ENCODE peak calls at places on chromosomes 12 and 14, in eight cellular contexts. W is stomach, Z is gastrocnemius medialis, V is uterus, C is tibial nerve, O is ovary, T is IMR-90, G is prostate gland. H is an unnamed sample.

GRCh38 chr12:111274820-111275219 is 94.1 kb downstream of the PHETA1 start:
- DNase-seq in W (no peak), Z (no peak), V (no peak), C (no peak), O (no peak), T (no peak), G (no peak), H (no peak)

GRCh38 chr14:58077621-58078020 is 74.4 kb downstream of the ARMH4 start:
- DNase-seq in W (no peak), Z (no peak), V (no peak), C (no peak), O (no peak), T (peak), G (no peak), H (no peak)

GRCh38 chr12:29681996-29682534 is 101.7 kb downstream of the TMTC1 start:
- DNase-seq in W (no peak), Z (no peak), V (no peak), C (no peak), O (no peak), T (peak), G (no peak), H (no peak)

GRCh38 chr12:98439471-98440164 is 75.8 kb upstream of the TMPO start:
- DNase-seq in W (no peak), Z (no peak), V (no peak), C (no peak), O (no peak), T (no peak), G (no peak), H (no peak)

GRCh38 chr14:58941666-58942065 is 246.8 kb upstream of the DAAM1 start:
- DNase-seq in W (no peak), Z (no peak), V (no peak), C (no peak), O (no peak), T (peak), G (no peak), H (no peak)

GRCh38 chr14:50336428-50336827 is 24.3 kb downstream of the DMAC2L start:
- DNase-seq in W (no peak), Z (no peak), V (no peak), C (no peak), O (no peak), T (no peak), G (no peak), H (no peak)

GRCh38 chr12:63922446-63922845 is 77.9 kb downstream of the SRGAP1 start:
- DNase-seq in W (no peak), Z (no peak), V (no peak), C (no peak), O (no peak), T (peak), G (no peak), H (no peak)

GRCh38 chr12:3795096-3795799 is 42.3 kb upstream of the CRACR2A start:
- DNase-seq in W (no peak), Z (no peak), V (no peak), C (no peak), O (no peak), T (no peak), G (no peak), H (no peak)

GRCh38 chr14:69010632-69011031 is 31.5 kb upstream of the ACTN1 start:
- DNase-seq in W (no peak), Z (no peak), V (no peak), C (no peak), O (no peak), T (no peak), G (no peak), H (no peak)

GRCh38 chr12:45220366-45220931 is 4.6 kb downstream of the ANO6 start:
- DNase-seq in W (no peak), Z (no peak), V (no peak), C (no peak), O (no peak), T (no peak), G (no peak), H (no peak)

GRCh38 chr12:133081408-133081806 is 684 bp downstream of the ZNF140 start:
- DNase-seq in W (no peak), Z (no peak), V (peak), C (no peak), O (peak), T (no peak), G (no peak), H (peak)

GRCh38 chr12:109147954-109148353 is 31.6 kb downstream of the ACACB start:
- DNase-seq in W (no peak), Z (peak), V (peak), C (no peak), O (peak), T (no peak), G (no peak), H (no peak)

GRCh38 chr14:105876829-105877228 is 350.4 kb downstream of the TMEM121 start:
- DNase-seq in W (peak), Z (no peak), V (no peak), C (peak), O (no peak), T (no peak), G (no peak), H (no peak)

GRCh38 chr14:53399057-53399456 is 245.9 kb upstream of the DDHD1 start:
- DNase-seq in W (no peak), Z (no peak), V (no peak), C (no peak), O (no peak), T (peak), G (no peak), H (no peak)

GRCh38 chr12:84397846-84398245 is 514.8 kb downstream of the SLC6A15 start:
- DNase-seq in W (no peak), Z (no peak), V (no peak), C (no peak), O (no peak), T (no peak), G (no peak), H (no peak)

GRCh38 chr12:49364989-49365388 is 2.3 kb upstream of the SPATS2 start:
- DNase-seq in W (no peak), Z (no peak), V (no peak), C (no peak), O (no peak), T (peak), G (no peak), H (no peak)

GRCh38 chr12:64912501-64912900 is 88.1 kb downstream of the TBC1D30 start:
- DNase-seq in W (no peak), Z (no peak), V (peak), C (no peak), O (no peak), T (peak), G (no peak), H (no peak)

GRCh38 chr12:76197283-76197682 is 112.8 kb upstream of the NAP1L1 start:
- DNase-seq in W (no peak), Z (no peak), V (no peak), C (no peak), O (no peak), T (no peak), G (no peak), H (no peak)

GRCh38 chr14:68549057-68549421 is 243.8 kb downstream of the ZFP36L1 start:
- DNase-seq in W (no peak), Z (peak), V (no peak), C (no peak), O (peak), T (peak), G (no peak), H (no peak)

GRCh38 chr12:93892431-93893210 is 215.4 kb downstream of the CRADD start:
- DNase-seq in W (no peak), Z (peak), V (no peak), C (no peak), O (no peak), T (no peak), G (no peak), H (no peak)

GRCh38 chr12:98440165-98440581 is 75.2 kb upstream of the TMPO start:
- DNase-seq in W (peak), Z (peak), V (peak), C (peak), O (peak), T (peak), G (no peak), H (no peak)

GRCh38 chr14:91144425-91145145 is 30.7 kb downstream of the DGLUCY start:
- DNase-seq in W (no peak), Z (no peak), V (no peak), C (no peak), O (no peak), T (peak), G (no peak), H (no peak)

GRCh38 chr12:76623929-76624328 is 64.4 kb upstream of the OSBPL8 start:
- DNase-seq in W (no peak), Z (no peak), V (no peak), C (no peak), O (no peak), T (peak), G (no peak), H (no peak)

GRCh38 chr14:82009076-82009475 is 475.4 kb upstream of the SEL1L start:
- DNase-seq in W (no peak), Z (no peak), V (no peak), C (no peak), O (no peak), T (no peak), G (no peak), H (no peak)

GRCh38 chr12:19186722-19187661 is 57.5 kb downstream of the PLEKHA5 start:
- DNase-seq in W (no peak), Z (no peak), V (no peak), C (no peak), O (no peak), T (peak), G (peak), H (no peak)

GRCh38 chr12:34597548-34598351 is 575.5 kb downstream of the ALG10 start:
- DNase-seq in W (peak), Z (no peak), V (peak), C (no peak), O (no peak), T (no peak), G (no peak), H (no peak)

GRCh38 chr14:76348898-76349297 is 27.0 kb upstream of the ESRRB start:
- DNase-seq in W (no peak), Z (peak), V (peak), C (no peak), O (no peak), T (peak), G (no peak), H (no peak)

GRCh38 chr12:116771651-116772050 is 33.5 kb downstream of the RNFT2 start:
- DNase-seq in W (no peak), Z (no peak), V (no peak), C (no peak), O (no peak), T (peak), G (no peak), H (no peak)

GRCh38 chr12:116774020-116774419 is 35.9 kb downstream of the RNFT2 start:
- DNase-seq in W (no peak), Z (no peak), V (no peak), C (no peak), O (no peak), T (no peak), G (no peak), H (no peak)

GRCh38 chr12:116773276-116773731 is 35.2 kb downstream of the RNFT2 start:
- DNase-seq in W (no peak), Z (no peak), V (no peak), C (no peak), O (no peak), T (no peak), G (peak), H (no peak)
- TF ChIP-seq CTCF in W (no peak), Z (no peak), V (no peak), C (no peak), O (no peak), T (no peak), G (no peak), H (no peak)

GRCh38 chr12:55745361-55746146 is 2.6 kb downstream of the GDF11 start:
- DNase-seq in W (no peak), Z (no peak), V (no peak), C (no peak), O (peak), T (no peak), G (no peak), H (no peak)
- H3K4me3 ChIP-seq in W (no peak), Z (no peak), V (peak), C (no peak), O (no peak), T (peak), G (no peak), H (peak)

DNA sequence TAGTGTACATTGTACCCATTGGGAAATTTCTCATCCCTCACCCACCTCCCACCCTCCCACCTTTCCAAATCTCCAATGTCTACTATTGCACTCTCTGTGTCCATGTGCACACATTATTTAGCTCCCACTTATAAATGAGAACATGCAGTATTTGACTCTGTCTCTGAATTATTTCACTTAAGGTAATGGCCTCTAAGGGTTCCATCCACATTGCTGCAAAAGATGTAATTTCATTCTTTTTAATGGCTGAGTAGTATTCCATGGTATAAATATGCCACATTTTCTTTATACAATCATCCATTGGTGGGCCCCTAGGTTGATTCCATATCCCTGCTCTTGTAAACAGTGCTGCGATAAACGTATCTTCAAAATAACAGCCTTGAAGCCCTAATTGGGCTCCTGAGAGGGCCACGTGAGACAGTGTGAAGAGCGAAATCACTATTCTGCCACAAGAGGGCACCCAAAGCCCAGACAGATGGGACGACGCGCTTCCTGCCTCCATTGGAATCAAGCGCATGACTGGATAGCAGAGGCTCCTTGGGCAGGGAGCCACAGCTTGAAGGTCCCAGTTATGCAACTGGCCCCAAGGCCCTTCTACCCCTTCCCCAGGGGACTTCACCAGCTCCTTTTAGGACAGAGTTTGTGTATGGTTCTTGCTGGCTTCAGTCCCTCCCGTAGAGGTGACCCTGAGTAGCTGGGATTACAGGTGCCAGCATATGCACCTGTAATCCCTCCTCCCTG is 21.3 kb upstream of the CD27 start:
- DNase-seq in W (peak), Z (peak), V (peak), C (peak), O (peak), T (peak), G (peak), H (peak)
- TF ChIP-seq POLR2A in W (no peak), Z (no peak), V (no peak), C (no peak), O (peak), T (peak), G (no peak), H (no peak)

GRCh38 chr12:50597200-50598195 is 92.7 kb downstream of the DIP2B start:
- DNase-seq in W (peak), Z (no peak), V (peak), C (no peak), O (no peak), T (peak), G (no peak), H (no peak)
- TF ChIP-seq CTCF in W (no peak), Z (no peak), V (no peak), C (no peak), O (no peak), T (peak), G (no peak), H (no peak)

GRCh38 chr14:77645520-77646230 is 29.2 kb upstream of the SPTLC2 start:
- DNase-seq in W (no peak), Z (no peak), V (no peak), C (no peak), O (no peak), T (no peak), G (no peak), H (no peak)

GRCh38 chr14:77638738-77639137 is 22.3 kb upstream of the SPTLC2 start:
- DNase-seq in W (no peak), Z (no peak), V (no peak), C (no peak), O (no peak), T (peak), G (no peak), H (no peak)

GRCh38 chr14:77641534-77642341 is 25.3 kb upstream of the SPTLC2 start:
- DNase-seq in W (peak), Z (peak), V (peak), C (peak), O (peak), T (peak), G (peak), H (peak)

GRCh38 chr14:77641207-77641533 is 24.7 kb upstream of the SPTLC2 start:
- DNase-seq in W (no peak), Z (no peak), V (no peak), C (no peak), O (no peak), T (no peak), G (no peak), H (no peak)

GRCh38 chr14:77642407-77642806 is 26.0 kb upstream of the SPTLC2 start:
- DNase-seq in W (no peak), Z (no peak), V (no peak), C (no peak), O (no peak), T (no peak), G (no peak), H (no peak)
- H3K4me3 ChIP-seq in W (peak), Z (peak), V (peak), C (peak), O (peak), T (no peak), G (peak), H (peak)

GRCh38 chr12:90211017-90211416 is 502.4 kb upstream of the ATP2B1 start:
- DNase-seq in W (no peak), Z (no peak), V (no peak), C (no peak), O (no peak), T (peak), G (no peak), H (no peak)
- TF ChIP-seq POLR2A in W (no peak), Z (no peak), V (no peak), C (no peak), O (no peak), T (no peak), G (no peak), H (no peak)

DNA sequence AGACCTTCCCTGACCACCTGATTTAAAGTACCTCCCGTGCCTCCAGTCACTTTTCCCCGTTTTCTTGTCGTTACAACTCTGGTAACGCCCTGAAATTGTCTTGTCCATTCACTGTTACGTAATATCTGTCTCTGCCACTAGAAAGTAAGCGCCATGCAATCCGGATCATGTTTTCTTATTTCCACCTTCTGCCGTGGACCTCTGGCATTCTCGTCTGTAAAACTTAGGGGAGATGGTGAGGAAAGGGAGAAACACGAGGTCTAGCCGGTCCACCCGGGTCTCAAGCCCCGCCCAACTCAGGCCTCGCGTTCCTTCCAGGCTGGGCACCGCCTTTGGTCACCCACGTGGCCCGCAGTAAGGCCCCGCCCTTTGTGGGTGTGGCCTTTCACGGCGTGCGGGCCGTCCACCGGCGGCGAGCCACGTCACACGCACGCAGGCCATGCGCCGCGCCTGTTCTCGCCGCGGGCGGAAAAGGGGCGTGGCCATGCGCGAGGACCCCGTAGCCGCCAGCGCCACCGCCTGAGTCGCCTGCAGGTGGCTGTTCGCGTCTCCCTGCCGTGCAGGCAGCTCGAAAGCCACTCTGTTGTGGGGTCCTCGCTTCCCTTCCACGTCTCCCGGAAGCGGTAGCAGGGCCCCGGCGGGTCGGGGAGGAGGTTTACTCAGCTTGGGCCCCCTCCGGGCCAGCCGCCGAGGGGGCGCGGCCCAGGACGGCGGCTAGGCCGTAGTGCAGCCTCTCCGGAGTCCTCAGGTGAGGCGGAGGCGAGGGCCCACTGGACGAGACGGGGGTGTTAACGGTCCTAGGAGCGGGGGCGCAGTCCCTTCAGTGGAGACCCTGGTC is at the start of gene GOLGA5:
- DNase-seq in W (peak), Z (peak), V (peak), C (peak), O (peak), T (peak), G (peak), H (peak)
- TF ChIP-seq CTCF in W (no peak), Z (peak), V (peak), C (peak), O (peak), T (no peak), G (no peak), H (peak)

GRCh38 chr14:36941783-36942521 is 230.5 kb downstream of the SLC25A21 start:
- DNase-seq in W (peak), Z (peak), V (peak), C (peak), O (peak), T (peak), G (peak), H (peak)
- H3K4me3 ChIP-seq in W (no peak), Z (no peak), V (no peak), C (no peak), O (no peak), T (no peak), G (no peak), H (no peak)

GRCh38 chr14:94388027-94388895 is at the start of gene SERPINA1:
- DNase-seq in W (peak), Z (no peak), V (no peak), C (no peak), O (no peak), T (peak), G (no peak), H (no peak)
- TF ChIP-seq POLR2A in W (no peak), Z (no peak), V (no peak), C (no peak), O (no peak), T (no peak), G (no peak), H (no peak)